ENCODE peak calls at places on chromosomes 6 and 20, in six cellular contexts. U is DND-41, K is mesendoderm, R is IMR-90, Y is GM23248, N is neuronal stem cell. M is an unnamed sample. For H3K36me3, the result is how much of the 10 kb centered on the place peaks cover.

GRCh38 chr20:51661609-51662178 is 106.5 kb downstream of the ATP9A start:
- DNase-seq in U (peak), K (peak), R (peak), Y (peak), N (no peak), M (no peak)

GRCh38 chr20:14232650-14233049 is 104.8 kb downstream of the FLRT3 start:
- DNase-seq in U (no peak), K (no peak), R (no peak), Y (no peak), N (no peak), M (no peak)

GRCh38 chr6:128648022-128648598 is 127.7 kb upstream of the PTPRK start:
- DNase-seq in U (no peak), K (no peak), R (no peak), Y (no peak), N (no peak), M (no peak)

GRCh38 chr6:53573299-53573698 is 28.4 kb upstream of the GCLC start:
- DNase-seq in U (no peak), K (peak), R (no peak), Y (no peak), N (no peak), M (no peak)

GRCh38 chr6:225121-225721 is 67.1 kb upstream of the DUSP22 start:
- DNase-seq in U (no peak), K (no peak), R (no peak), Y (no peak), N (no peak), M (no peak)

GRCh38 chr6:160679402-160679769 is 15.3 kb upstream of the LPA start:
- DNase-seq in U (no peak), K (peak), R (no peak), Y (no peak), N (peak), M (no peak)

GRCh38 chr6:75922226-75922625 is 150.2 kb downstream of the IMPG1 start:
- DNase-seq in U (no peak), K (peak), R (peak), Y (peak), N (no peak), M (no peak)

GRCh38 chr6:146546440-146546839 is 2.8 kb downstream of the RAB32 start:
- DNase-seq in U (no peak), K (peak), R (peak), Y (peak), N (no peak), M (no peak)

GRCh38 chr20:32823737-32824588 is 4.2 kb downstream of the MAPRE1 start:
- DNase-seq in U (no peak), K (no peak), R (peak), Y (peak), N (no peak), M (no peak)

GRCh38 chr6:45184040-45184439 is 144.1 kb upstream of the RUNX2 start:
- DNase-seq in U (no peak), K (no peak), R (no peak), Y (no peak), N (no peak), M (no peak)
- H3K9ac ChIP-seq in U (no peak), K (no peak), R (no peak), Y (no peak), N (no peak), M (no peak)

DNA sequence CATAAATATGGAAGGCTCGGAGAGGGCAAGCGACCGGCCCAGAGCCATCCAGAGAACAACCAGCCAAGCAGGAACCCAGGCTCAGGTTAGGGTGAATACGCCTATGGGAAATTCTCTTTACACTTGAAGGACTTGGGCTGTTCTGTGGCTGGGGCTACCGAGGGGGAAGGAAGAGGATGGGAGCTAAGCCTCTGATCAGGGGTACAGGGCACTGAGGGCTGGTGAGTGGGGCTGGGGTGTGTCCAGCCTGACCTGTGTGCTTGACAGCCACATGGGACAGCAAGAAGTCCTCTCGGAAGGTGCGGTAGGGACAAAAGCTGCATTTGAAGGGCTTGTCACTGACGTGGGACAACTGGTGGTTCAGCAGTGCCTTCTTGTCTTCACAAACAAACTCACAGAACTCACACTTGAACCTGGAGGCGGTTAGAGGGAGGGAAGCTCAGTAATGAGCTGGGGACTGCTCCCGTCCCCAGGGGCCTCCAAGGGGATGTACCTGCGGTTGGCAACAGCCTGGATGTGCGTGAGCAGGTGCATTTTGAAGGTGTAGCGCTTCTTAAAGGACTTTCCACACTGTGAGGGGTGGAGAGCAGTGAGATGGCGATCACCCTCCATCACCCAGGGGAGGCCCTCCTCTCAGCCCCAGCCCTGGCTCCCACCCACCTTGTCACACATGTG is 11.9 kb downstream of the ZNF335 start:
- DNase-seq in U (no peak), K (no peak), R (no peak), Y (no peak), N (no peak), M (no peak)
- H3K36me3 ChIP-seq in U (half or more), K (under half), R (half or more), Y (under half), N (half or more), M (under half)

DNA sequence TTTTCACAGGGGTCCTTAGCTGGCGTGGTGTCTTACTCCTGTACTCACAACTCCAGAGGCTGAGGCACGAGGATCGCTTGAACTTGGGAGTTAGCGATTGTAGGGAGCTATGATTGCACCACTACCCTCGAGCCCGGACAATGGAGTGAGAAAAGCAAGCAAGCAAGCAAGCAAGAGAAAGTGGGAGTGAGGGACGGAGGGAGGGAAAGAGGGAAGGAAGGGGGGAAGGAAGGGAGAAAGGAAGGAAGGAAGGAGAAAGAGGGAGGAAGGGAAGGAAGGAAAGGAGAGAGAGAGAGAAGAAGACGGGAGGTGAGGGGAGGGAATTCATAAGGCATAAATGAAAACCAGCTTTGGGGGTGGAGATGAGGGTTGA is 120.5 kb downstream of the TRIM27 start:
- DNase-seq in U (no peak), K (peak), R (no peak), Y (no peak), N (no peak), M (no peak)
- H3K4me2 ChIP-seq in U (no peak), K (peak), R (no peak), Y (no peak), N (no peak), M (no peak)

DNA sequence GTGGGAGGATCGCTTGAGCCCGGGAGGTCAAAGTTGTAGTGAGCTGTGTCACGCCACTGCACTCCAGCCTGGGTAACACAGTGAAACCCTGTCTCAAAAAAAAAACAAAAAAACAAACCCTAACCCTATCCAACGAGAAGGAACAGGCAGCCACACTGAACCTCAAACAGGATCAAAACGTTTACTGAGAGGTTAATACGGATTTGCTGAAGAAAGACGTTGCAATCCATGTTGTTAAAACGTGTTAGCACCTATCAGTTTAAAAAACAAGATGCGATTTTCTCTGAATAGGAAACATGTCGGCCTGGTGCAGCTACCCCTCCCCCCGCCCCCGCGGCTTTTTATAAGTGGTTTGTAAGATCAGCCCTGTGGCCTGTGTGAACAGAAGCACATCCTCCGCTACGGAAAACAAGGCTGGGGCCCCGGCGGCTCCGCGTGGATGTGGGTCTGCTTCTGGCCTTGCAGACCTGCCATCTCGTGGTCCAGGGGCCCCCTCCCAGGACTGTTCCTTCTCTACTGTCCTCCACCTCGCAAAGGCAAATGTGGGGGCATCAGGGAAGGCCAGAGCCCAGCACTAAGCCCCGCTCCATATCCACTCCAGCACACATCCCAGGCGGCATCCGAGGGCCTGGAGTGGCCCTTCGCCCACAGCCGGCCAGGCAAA is 11.4 kb downstream of the SLC2A4RG start:
- DNase-seq in U (peak), K (no peak), R (no peak), Y (no peak), N (no peak), M (no peak)
- H3K9ac ChIP-seq in U (peak), K (no peak), R (no peak), Y (no peak), N (no peak), M (no peak)

DNA sequence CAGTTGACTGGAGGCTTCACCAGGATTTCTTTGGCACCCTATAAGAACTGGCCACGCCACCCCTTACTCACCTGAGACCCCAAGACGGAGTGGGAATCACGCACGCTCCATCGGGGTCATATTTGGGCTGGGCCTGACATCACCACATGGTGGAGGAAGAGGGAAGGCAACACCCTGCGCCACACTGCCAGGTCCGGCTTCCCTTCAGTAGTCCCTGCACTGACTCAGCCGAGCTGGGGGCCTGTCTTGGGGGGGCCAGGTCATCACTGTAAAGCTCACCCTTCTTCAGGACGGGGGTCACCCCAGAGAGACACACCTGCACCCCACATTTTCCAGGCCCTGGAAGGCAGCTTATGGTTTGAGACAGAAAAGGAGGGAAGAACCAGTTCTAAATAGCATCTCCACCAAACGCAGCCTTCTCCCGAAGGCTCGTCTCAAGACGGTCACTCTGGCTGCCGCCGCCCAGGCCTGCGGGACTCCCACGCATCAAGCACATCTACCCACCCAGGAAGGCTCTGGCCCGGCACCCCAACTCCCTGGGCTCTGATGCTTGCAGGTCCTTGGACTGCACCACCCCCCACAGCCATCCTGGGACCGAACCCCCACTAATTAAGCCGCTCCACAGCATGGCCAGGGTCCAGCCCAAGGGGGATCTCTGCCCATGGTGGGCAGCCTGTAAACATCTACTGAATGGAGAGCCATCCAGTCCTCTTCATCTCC is 51.8 kb downstream of the GINS1 start:
- DNase-seq in U (no peak), K (no peak), R (no peak), Y (no peak), N (no peak), M (no peak)
- H3K36me3 ChIP-seq in U (half or more), K (under half), R (under half), Y (under half), N (half or more), M (under half)

M was measured in Karpas-422.